ENCODE peak calls at places on chromosome 10, in seven cellular contexts. L is HuH-7, Z is tibial nerve, X is esophagus squamous epithelium, I is putamen, Y is T-helper 1 cell, O is NCI-H2081 treated with DMSO at 0.1 percent for 48 hours. R is an unnamed sample.

GRCh38 chr10:106741131-106741530 is 423.4 kb downstream of the SORCS1 start:
- DNase-seq in X (no peak), Y (no peak), L (no peak), I (no peak), O (no peak), Z (no peak), R (no peak)

GRCh38 chr10:101525848-101526247 is 62.2 kb downstream of the POLL start:
- DNase-seq in Z (no peak), I (peak), O (no peak), X (no peak), Y (no peak), L (no peak), R (no peak)

GRCh38 chr10:49001402-49001801 is 61.8 kb upstream of the LRRC18 start:
- DNase-seq in O (no peak), X (no peak), L (no peak), Z (no peak), Y (no peak), I (no peak), R (no peak)

GRCh38 chr10:57973451-57973850 is 294.2 kb downstream of the IPMK start:
- DNase-seq in Z (no peak), Y (no peak), X (no peak), I (no peak), O (no peak), L (no peak), R (no peak)

GRCh38 chr10:32951111-32951510 is 6.9 kb downstream of the ITGB1 start:
- DNase-seq in X (no peak), Z (no peak), L (no peak), O (no peak), I (no peak), Y (no peak), R (no peak)

GRCh38 chr10:113131611-113132330 is 181.7 kb downstream of the TCF7L2 start:
- DNase-seq in O (no peak), I (no peak), L (peak), Z (no peak), Y (no peak), X (no peak), R (no peak)

GRCh38 chr10:107914450-107915276 is 750.2 kb upstream of the SORCS1 start:
- DNase-seq in Z (no peak), L (no peak), Y (no peak), I (no peak), O (no peak), X (no peak), R (no peak)

GRCh38 chr10:3465406-3465891 is 292.9 kb upstream of the PITRM1 start:
- DNase-seq in O (no peak), Z (no peak), L (no peak), X (no peak), I (no peak), Y (no peak), R (no peak)

GRCh38 chr10:104297697-104298660 is 29.0 kb downstream of the GSTO2 start:
- DNase-seq in Z (no peak), O (no peak), L (peak), X (no peak), I (no peak), Y (no peak), R (no peak)